ENCODE peak calls at places on chromosomes 13 and 19, in seven cellular contexts. M, L, J, P, F, Z and D are unnamed samples.

GRCh38 chr19:33441828-33442227 is 68.3 kb downstream of the CEBPG start:
- DNase-seq in M (no peak), L (peak), J (no peak), P (no peak), F (no peak), Z (no peak), D (no peak)

GRCh38 chr19:50497030-50497420 is 14.0 kb downstream of the JOSD2 start:
- DNase-seq in M (no peak), L (peak), J (no peak), P (no peak), F (no peak), Z (no peak), D (no peak)

GRCh38 chr19:50669319-50670101 is 20.3 kb downstream of the C19orf81 start:
- DNase-seq in M (no peak), L (no peak), J (peak), P (no peak), F (peak), Z (peak), D (peak)

GRCh38 chr19:34430738-34431625 is 2.8 kb downstream of the UBA2 start:
- DNase-seq in M (peak), L (no peak), J (peak), P (no peak), F (peak), Z (peak), D (peak)

GRCh38 chr19:9916719-9917118 is 19.6 kb downstream of the OLFM2 start:
- DNase-seq in M (no peak), L (no peak), J (peak), P (no peak), F (no peak), Z (no peak), D (no peak)

GRCh38 chr13:113489549-113490495 is 689 bp downstream of the DCUN1D2 start:
- DNase-seq in M (peak), L (peak), J (peak), P (peak), F (peak), Z (peak), D (peak)

GRCh38 chr13:53520132-53520531 is 491.5 kb downstream of the OLFM4 start:
- DNase-seq in M (no peak), L (no peak), J (no peak), P (no peak), F (no peak), Z (no peak), D (no peak)

GRCh38 chr13:24905242-24905641 is 141.3 kb downstream of the RNF17 start:
- DNase-seq in M (no peak), L (no peak), J (no peak), P (no peak), F (no peak), Z (peak), D (no peak)

GRCh38 chr13:74794147-74794546 is 659.9 kb upstream of the KLF12 start:
- DNase-seq in M (no peak), L (no peak), J (no peak), P (no peak), F (no peak), Z (no peak), D (no peak)

DNA sequence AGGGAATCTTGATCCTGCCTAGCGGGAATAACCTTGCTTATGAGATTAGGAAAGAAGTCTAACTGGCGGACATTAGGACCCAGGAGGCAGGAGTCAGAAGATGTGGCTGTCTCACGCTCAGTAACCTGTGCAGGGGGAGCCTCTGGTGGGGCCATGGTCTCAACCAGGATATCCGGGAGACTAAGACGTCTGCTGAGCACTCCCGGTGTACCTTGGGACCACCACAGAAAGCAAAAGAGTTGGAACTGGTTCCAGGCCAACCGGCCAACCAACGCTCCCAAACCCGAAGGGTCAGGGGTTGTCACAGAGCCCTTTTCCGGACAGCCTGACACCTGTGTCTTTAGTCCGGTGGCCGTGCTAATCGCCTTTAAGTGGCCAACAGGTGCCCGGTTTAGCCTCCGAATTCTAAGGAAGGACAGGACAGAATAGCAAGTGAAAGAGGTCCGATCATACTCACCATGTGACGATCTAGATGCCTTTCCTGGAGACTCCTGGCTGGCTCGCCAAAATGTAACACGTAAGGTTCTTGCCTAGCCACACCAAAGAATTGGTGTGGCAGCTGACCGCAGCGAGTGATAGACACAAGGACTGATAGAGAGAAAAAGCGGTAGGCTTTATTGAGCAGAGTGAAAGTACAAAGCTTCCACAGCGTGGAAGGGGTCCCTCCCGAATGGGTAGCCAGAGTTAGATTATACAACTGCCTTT is 103.9 kb upstream of the DIAPH3 start:
- DNase-seq in M (peak), L (no peak), J (no peak), P (peak), F (no peak), Z (no peak), D (no peak)
- TF ChIP-seq CTCF in M (no peak), L (no peak), J (no peak), P (no peak), F (no peak), Z (no peak), D (no peak)

DNA sequence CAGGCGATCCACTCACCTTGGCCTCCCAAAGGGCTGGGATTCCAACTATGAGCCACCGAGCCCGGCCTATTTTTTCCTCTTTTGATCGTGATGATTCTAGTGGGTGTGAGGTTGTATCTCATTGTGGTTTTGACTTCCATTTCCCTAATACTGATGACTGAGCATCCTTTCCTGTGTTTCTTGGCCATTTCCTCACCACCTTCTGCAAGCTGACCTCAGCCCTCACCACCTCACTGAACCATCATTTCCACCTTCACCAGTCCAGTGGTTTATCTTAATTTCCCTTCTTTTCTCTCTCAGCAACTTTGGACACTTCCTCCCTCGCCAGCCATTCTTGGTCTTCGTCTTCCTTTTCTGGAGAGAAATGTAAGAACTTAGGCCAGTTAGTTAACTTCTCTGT is 13.0 kb upstream of the BICRA start:
- DNase-seq in M (no peak), L (no peak), J (no peak), P (no peak), F (no peak), Z (no peak), D (no peak)
- TF ChIP-seq CTCF in M (no peak), L (no peak), J (no peak), P (no peak), F (no peak), Z (no peak), D (no peak)

GRCh38 chr19:31416548-31416947 is 67.3 kb upstream of the TSHZ3 start:
- DNase-seq in M (no peak), L (no peak), J (no peak), P (no peak), F (no peak), Z (no peak), D (no peak)
- TF ChIP-seq CTCF in M (no peak), L (no peak), J (no peak), P (no peak), F (no peak), Z (no peak), D (no peak)

GRCh38 chr13:67841071-67841470 is 610.9 kb upstream of the PCDH9 start:
- DNase-seq in M (no peak), L (no peak), J (no peak), P (no peak), F (no peak), Z (no peak), D (no peak)
- TF ChIP-seq CTCF in M (no peak), L (no peak), J (peak), P (no peak), F (no peak), Z (no peak), D (no peak)

GRCh38 chr13:29733069-29733700 is 117.2 kb downstream of the UBL3 start:
- DNase-seq in M (no peak), L (no peak), J (no peak), P (no peak), F (no peak), Z (no peak), D (no peak)

DNA sequence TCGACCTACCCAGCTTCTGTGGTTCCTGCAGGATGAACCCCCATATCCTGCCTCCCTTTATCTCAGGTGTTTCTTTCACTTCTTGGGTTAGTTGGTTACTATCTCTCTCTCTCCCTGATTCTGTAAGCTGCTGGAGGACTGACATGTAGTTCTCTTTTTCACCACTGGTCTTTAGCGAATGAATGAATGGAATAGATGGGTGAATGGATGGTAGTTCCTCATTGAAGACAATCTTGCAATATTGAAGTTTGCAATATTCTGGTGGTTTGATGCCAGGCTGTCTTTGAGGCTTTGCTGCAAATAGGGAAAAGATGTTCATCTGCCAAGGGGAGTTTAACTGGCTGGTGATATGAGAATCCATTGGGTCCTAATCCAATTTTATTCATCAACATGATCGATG is 120.2 kb downstream of the UBL3 start:
- DNase-seq in M (no peak), L (no peak), J (no peak), P (no peak), F (no peak), Z (no peak), D (no peak)
- TF ChIP-seq CTCF in M (no peak), L (no peak), J (no peak), P (no peak), F (no peak), Z (no peak), D (no peak)

DNA sequence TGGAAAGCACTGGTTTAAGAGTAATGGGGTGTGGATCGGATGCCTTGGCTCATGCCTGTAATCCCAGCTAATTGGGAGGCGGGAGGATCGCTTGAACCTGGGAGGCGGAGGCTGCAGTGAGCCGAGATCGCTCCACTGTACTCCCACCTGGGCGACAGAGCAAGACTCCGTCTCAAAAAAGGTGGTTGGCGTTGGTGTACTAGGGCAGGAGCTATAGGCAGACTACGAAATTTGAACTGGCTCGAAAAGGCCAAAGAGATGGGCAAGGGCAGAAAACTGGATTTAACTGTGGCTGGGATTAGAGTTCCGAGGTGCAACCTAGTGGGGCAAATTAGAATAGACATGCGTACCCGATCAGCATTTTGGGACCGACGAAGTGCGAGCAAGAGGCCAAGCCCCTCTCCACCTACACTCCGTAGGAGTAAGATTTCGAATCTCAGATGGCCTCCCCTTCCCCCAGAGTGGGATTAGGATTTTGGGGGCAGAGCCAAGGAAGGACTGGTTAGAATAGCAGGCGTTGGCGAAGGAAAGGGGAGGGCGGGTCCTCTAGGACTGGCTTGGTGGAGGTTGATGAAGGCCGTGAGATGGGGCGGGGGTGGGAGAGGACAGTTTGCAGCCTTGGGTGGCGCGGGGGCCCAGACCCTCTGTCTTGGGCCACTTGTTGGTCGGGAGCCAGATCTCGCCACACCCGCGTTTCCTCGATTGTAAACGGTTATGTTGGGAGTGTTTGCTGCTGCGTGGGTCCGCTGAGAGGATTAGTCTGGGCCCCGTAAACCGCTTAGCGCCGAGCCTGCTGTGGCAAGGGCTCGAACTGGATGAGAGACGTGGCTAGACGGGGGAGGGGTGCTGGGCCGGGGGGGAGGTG is 2.0 kb upstream of the INAFM1 start:
- DNase-seq in M (peak), L (peak), J (no peak), P (peak), F (peak), Z (no peak), D (no peak)
- TF ChIP-seq CTCF in M (no peak), L (no peak), J (no peak), P (no peak), F (no peak), Z (no peak), D (no peak)

GRCh38 chr13:97880298-97880675 is 73.2 kb upstream of the IPO5 start:
- DNase-seq in M (no peak), L (no peak), J (no peak), P (no peak), F (no peak), Z (no peak), D (no peak)

GRCh38 chr13:97881556-97881955 is 71.9 kb upstream of the IPO5 start:
- DNase-seq in M (no peak), L (no peak), J (no peak), P (no peak), F (no peak), Z (no peak), D (no peak)

GRCh38 chr13:97889803-97890202 is 63.7 kb upstream of the IPO5 start:
- DNase-seq in M (peak), L (no peak), J (no peak), P (peak), F (no peak), Z (no peak), D (no peak)

GRCh38 chr13:97883356-97883755 is 70.1 kb upstream of the IPO5 start:
- DNase-seq in M (peak), L (no peak), J (no peak), P (no peak), F (no peak), Z (peak), D (no peak)

GRCh38 chr13:97884707-97885468 is 68.6 kb upstream of the IPO5 start:
- DNase-seq in M (no peak), L (no peak), J (no peak), P (no peak), F (no peak), Z (no peak), D (no peak)
- TF ChIP-seq CTCF in M (no peak), L (no peak), J (no peak), P (no peak), F (no peak), Z (no peak), D (no peak)

GRCh38 chr13:91144054-91144453 is 203.4 kb upstream of the MIR17HG start:
- DNase-seq in M (no peak), L (no peak), J (no peak), P (no peak), F (no peak), Z (no peak), D (no peak)

GRCh38 chr13:91145806-91146205 is 201.7 kb upstream of the MIR17HG start:
- DNase-seq in M (no peak), L (no peak), J (no peak), P (no peak), F (no peak), Z (no peak), D (no peak)

GRCh38 chr13:91139232-91139631 is 208.3 kb upstream of the MIR17HG start:
- DNase-seq in M (no peak), L (no peak), J (no peak), P (no peak), F (no peak), Z (no peak), D (no peak)

GRCh38 chr13:91142572-91142971 is 204.9 kb upstream of the MIR17HG start:
- DNase-seq in M (peak), L (no peak), J (no peak), P (no peak), F (no peak), Z (peak), D (no peak)

DNA sequence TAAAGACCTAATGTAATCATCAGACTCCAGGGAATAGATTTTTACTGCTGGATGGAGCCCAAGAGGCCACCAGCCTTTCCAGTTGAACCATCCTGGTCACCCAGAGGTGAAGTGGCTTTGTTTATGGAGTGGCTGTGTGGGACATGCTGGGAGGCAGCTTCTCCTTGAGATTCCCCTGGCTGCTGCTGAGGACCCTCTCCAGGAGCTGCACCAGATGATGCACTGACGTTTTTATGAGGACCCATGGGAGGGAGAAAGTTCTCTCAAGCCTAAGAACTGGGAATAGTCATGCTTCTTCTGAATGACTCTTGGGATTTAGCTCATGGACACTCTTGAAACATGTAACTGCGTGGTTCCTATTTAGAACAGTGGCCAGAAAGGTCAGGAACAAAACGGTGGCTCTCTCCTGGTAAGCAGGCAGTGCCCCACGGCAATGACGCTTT is 205.8 kb upstream of the MIR17HG start:
- DNase-seq in M (no peak), L (no peak), J (no peak), P (no peak), F (no peak), Z (no peak), D (no peak)
- TF ChIP-seq CTCF in M (no peak), L (no peak), J (no peak), P (no peak), F (no peak), Z (no peak), D (no peak)

DNA sequence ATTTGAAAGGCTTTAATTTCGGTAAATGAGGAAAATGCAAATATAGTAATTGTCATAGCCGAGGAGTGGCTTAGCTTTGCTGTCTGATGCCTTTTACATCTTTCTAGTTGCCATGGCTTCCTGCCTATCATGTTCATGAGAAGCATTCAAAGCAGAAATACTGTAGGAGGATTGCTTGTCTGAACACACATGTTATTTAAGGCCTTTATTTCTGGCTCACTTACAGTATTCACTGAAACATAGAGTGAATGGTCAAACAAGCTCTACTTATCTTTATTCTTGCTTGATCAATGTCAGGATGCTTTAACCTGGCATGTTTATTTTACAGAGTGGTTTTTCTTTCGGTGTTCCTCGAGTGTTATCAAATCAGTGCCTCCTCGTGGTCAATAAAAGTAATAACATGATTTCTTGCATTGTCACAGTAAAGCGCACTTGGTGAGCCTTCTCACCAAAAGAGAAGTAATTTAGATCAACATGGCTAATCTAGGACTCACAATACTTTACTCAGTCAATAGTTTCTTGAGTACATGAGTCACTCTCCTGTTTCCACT is 73.5 kb upstream of the PCDH17 start:
- DNase-seq in M (no peak), L (no peak), J (peak), P (no peak), F (no peak), Z (no peak), D (no peak)
- TF ChIP-seq CTCF in M (peak), L (no peak), J (peak), P (no peak), F (no peak), Z (no peak), D (no peak)